ENCODE peak calls at places on chromosomes 5 and 9, in five cellular contexts. One of them, this sample, is unnamed.

GRCh38 chr5:78243639-78244038 is 50.9 kb downstream of the AP3B1 start:
- DNase-seq in hepatic stellate cell: peak
- DNase-seq in activated CD4-positive, alpha-beta T cell treated with anti-CD3 and anti-CD28 coated beads, Interleukin-2, amount 50 U/mL, for 4 hours: no peak
- DNase-seq in NCI-H524 treated with DMSO at 0.1 percent for 48 hours: no peak
- DNase-seq in activated effector memory CD4-positive, alpha-beta T cell treated with anti-CD3 and anti-CD28 coated beads, Interleukin-2, amount 50 U/mL, for 16 hours: no peak
- DNase-seq in this sample: peak

GRCh38 chr9:12697719-12698118 is 4.5 kb downstream of the TYRP1 start:
- DNase-seq in hepatic stellate cell: no peak
- DNase-seq in activated CD4-positive, alpha-beta T cell treated with anti-CD3 and anti-CD28 coated beads, Interleukin-2, amount 50 U/mL, for 4 hours: no peak
- DNase-seq in NCI-H524 treated with DMSO at 0.1 percent for 48 hours: no peak
- DNase-seq in activated effector memory CD4-positive, alpha-beta T cell treated with anti-CD3 and anti-CD28 coated beads, Interleukin-2, amount 50 U/mL, for 16 hours: no peak
- DNase-seq in this sample: no peak

GRCh38 chr5:37657046-37657445 is 182.8 kb downstream of the GDNF start:
- DNase-seq in hepatic stellate cell: no peak
- DNase-seq in activated CD4-positive, alpha-beta T cell treated with anti-CD3 and anti-CD28 coated beads, Interleukin-2, amount 50 U/mL, for 4 hours: no peak
- DNase-seq in NCI-H524 treated with DMSO at 0.1 percent for 48 hours: no peak
- DNase-seq in activated effector memory CD4-positive, alpha-beta T cell treated with anti-CD3 and anti-CD28 coated beads, Interleukin-2, amount 50 U/mL, for 16 hours: no peak
- DNase-seq in this sample: no peak

GRCh38 chr5:78361226-78361993 is 993 bp downstream of the SCAMP1 start:
- DNase-seq in hepatic stellate cell: peak
- DNase-seq in activated CD4-positive, alpha-beta T cell treated with anti-CD3 and anti-CD28 coated beads, Interleukin-2, amount 50 U/mL, for 4 hours: no peak
- DNase-seq in NCI-H524 treated with DMSO at 0.1 percent for 48 hours: peak
- DNase-seq in activated effector memory CD4-positive, alpha-beta T cell treated with anti-CD3 and anti-CD28 coated beads, Interleukin-2, amount 50 U/mL, for 16 hours: no peak
- DNase-seq in this sample: peak

GRCh38 chr5:82591021-82591515 is 312.9 kb upstream of the RPS23 start:
- DNase-seq in hepatic stellate cell: no peak
- DNase-seq in activated CD4-positive, alpha-beta T cell treated with anti-CD3 and anti-CD28 coated beads, Interleukin-2, amount 50 U/mL, for 4 hours: no peak
- DNase-seq in NCI-H524 treated with DMSO at 0.1 percent for 48 hours: no peak
- DNase-seq in activated effector memory CD4-positive, alpha-beta T cell treated with anti-CD3 and anti-CD28 coated beads, Interleukin-2, amount 50 U/mL, for 16 hours: no peak
- DNase-seq in this sample: no peak

GRCh38 chr9:126695186-126696090 is 81.7 kb downstream of the LMX1B start:
- DNase-seq in hepatic stellate cell: no peak
- DNase-seq in activated CD4-positive, alpha-beta T cell treated with anti-CD3 and anti-CD28 coated beads, Interleukin-2, amount 50 U/mL, for 4 hours: no peak
- DNase-seq in NCI-H524 treated with DMSO at 0.1 percent for 48 hours: no peak
- DNase-seq in activated effector memory CD4-positive, alpha-beta T cell treated with anti-CD3 and anti-CD28 coated beads, Interleukin-2, amount 50 U/mL, for 16 hours: no peak
- DNase-seq in this sample: no peak

GRCh38 chr9:95644377-95644776 is 127.6 kb upstream of the PTCH1 start:
- DNase-seq in hepatic stellate cell: no peak
- DNase-seq in activated CD4-positive, alpha-beta T cell treated with anti-CD3 and anti-CD28 coated beads, Interleukin-2, amount 50 U/mL, for 4 hours: no peak
- DNase-seq in NCI-H524 treated with DMSO at 0.1 percent for 48 hours: no peak
- DNase-seq in activated effector memory CD4-positive, alpha-beta T cell treated with anti-CD3 and anti-CD28 coated beads, Interleukin-2, amount 50 U/mL, for 16 hours: no peak
- DNase-seq in this sample: no peak

GRCh38 chr9:125585503-125586172 is 121.4 kb downstream of the MAPKAP1 start:
- DNase-seq in hepatic stellate cell: no peak
- DNase-seq in activated CD4-positive, alpha-beta T cell treated with anti-CD3 and anti-CD28 coated beads, Interleukin-2, amount 50 U/mL, for 4 hours: no peak
- DNase-seq in NCI-H524 treated with DMSO at 0.1 percent for 48 hours: no peak
- DNase-seq in activated effector memory CD4-positive, alpha-beta T cell treated with anti-CD3 and anti-CD28 coated beads, Interleukin-2, amount 50 U/mL, for 16 hours: no peak
- DNase-seq in this sample: no peak

GRCh38 chr9:107863406-107863805 is 373.8 kb upstream of the KLF4 start:
- DNase-seq in hepatic stellate cell: no peak
- DNase-seq in activated CD4-positive, alpha-beta T cell treated with anti-CD3 and anti-CD28 coated beads, Interleukin-2, amount 50 U/mL, for 4 hours: no peak
- DNase-seq in NCI-H524 treated with DMSO at 0.1 percent for 48 hours: no peak
- DNase-seq in activated effector memory CD4-positive, alpha-beta T cell treated with anti-CD3 and anti-CD28 coated beads, Interleukin-2, amount 50 U/mL, for 16 hours: no peak
- DNase-seq in this sample: no peak

GRCh38 chr5:60177596-60177995 is 284.1 kb upstream of the PDE4D start:
- DNase-seq in hepatic stellate cell: no peak
- DNase-seq in activated CD4-positive, alpha-beta T cell treated with anti-CD3 and anti-CD28 coated beads, Interleukin-2, amount 50 U/mL, for 4 hours: no peak
- DNase-seq in NCI-H524 treated with DMSO at 0.1 percent for 48 hours: no peak
- DNase-seq in activated effector memory CD4-positive, alpha-beta T cell treated with anti-CD3 and anti-CD28 coated beads, Interleukin-2, amount 50 U/mL, for 16 hours: no peak
- DNase-seq in this sample: peak

GRCh38 chr5:111563041-111563822 is 50.9 kb upstream of the STARD4 start:
- DNase-seq in hepatic stellate cell: no peak
- DNase-seq in activated CD4-positive, alpha-beta T cell treated with anti-CD3 and anti-CD28 coated beads, Interleukin-2, amount 50 U/mL, for 4 hours: no peak
- DNase-seq in NCI-H524 treated with DMSO at 0.1 percent for 48 hours: no peak
- DNase-seq in activated effector memory CD4-positive, alpha-beta T cell treated with anti-CD3 and anti-CD28 coated beads, Interleukin-2, amount 50 U/mL, for 16 hours: no peak
- DNase-seq in this sample: no peak

GRCh38 chr5:149273237-149273636 is 1.6 kb downstream of the AFAP1L1 start:
- DNase-seq in hepatic stellate cell: no peak
- DNase-seq in activated CD4-positive, alpha-beta T cell treated with anti-CD3 and anti-CD28 coated beads, Interleukin-2, amount 50 U/mL, for 4 hours: no peak
- DNase-seq in NCI-H524 treated with DMSO at 0.1 percent for 48 hours: no peak
- DNase-seq in activated effector memory CD4-positive, alpha-beta T cell treated with anti-CD3 and anti-CD28 coated beads, Interleukin-2, amount 50 U/mL, for 16 hours: no peak
- DNase-seq in this sample: no peak

GRCh38 chr9:129900263-129901041 is 65.2 kb downstream of the USP20 start:
- DNase-seq in hepatic stellate cell: no peak
- DNase-seq in activated CD4-positive, alpha-beta T cell treated with anti-CD3 and anti-CD28 coated beads, Interleukin-2, amount 50 U/mL, for 4 hours: no peak
- DNase-seq in NCI-H524 treated with DMSO at 0.1 percent for 48 hours: no peak
- DNase-seq in activated effector memory CD4-positive, alpha-beta T cell treated with anti-CD3 and anti-CD28 coated beads, Interleukin-2, amount 50 U/mL, for 16 hours: no peak
- DNase-seq in this sample: no peak

GRCh38 chr5:134948929-134949328 is 18.8 kb upstream of the CATSPER3 start:
- DNase-seq in hepatic stellate cell: no peak
- DNase-seq in activated CD4-positive, alpha-beta T cell treated with anti-CD3 and anti-CD28 coated beads, Interleukin-2, amount 50 U/mL, for 4 hours: no peak
- DNase-seq in NCI-H524 treated with DMSO at 0.1 percent for 48 hours: no peak
- DNase-seq in activated effector memory CD4-positive, alpha-beta T cell treated with anti-CD3 and anti-CD28 coated beads, Interleukin-2, amount 50 U/mL, for 16 hours: no peak
- DNase-seq in this sample: peak

GRCh38 chr9:99556998-99557397 is 264.7 kb upstream of the NR4A3 start:
- DNase-seq in hepatic stellate cell: no peak
- DNase-seq in activated CD4-positive, alpha-beta T cell treated with anti-CD3 and anti-CD28 coated beads, Interleukin-2, amount 50 U/mL, for 4 hours: no peak
- DNase-seq in NCI-H524 treated with DMSO at 0.1 percent for 48 hours: no peak
- DNase-seq in activated effector memory CD4-positive, alpha-beta T cell treated with anti-CD3 and anti-CD28 coated beads, Interleukin-2, amount 50 U/mL, for 16 hours: no peak
- DNase-seq in this sample: no peak

GRCh38 chr5:133844836-133845235 is 123.6 kb downstream of the C5orf15 start:
- DNase-seq in hepatic stellate cell: no peak
- DNase-seq in activated CD4-positive, alpha-beta T cell treated with anti-CD3 and anti-CD28 coated beads, Interleukin-2, amount 50 U/mL, for 4 hours: no peak
- DNase-seq in NCI-H524 treated with DMSO at 0.1 percent for 48 hours: no peak
- DNase-seq in activated effector memory CD4-positive, alpha-beta T cell treated with anti-CD3 and anti-CD28 coated beads, Interleukin-2, amount 50 U/mL, for 16 hours: peak
- DNase-seq in this sample: no peak

GRCh38 chr5:88666761-88667186 is 216.2 kb downstream of the MEF2C start:
- DNase-seq in hepatic stellate cell: no peak
- DNase-seq in activated CD4-positive, alpha-beta T cell treated with anti-CD3 and anti-CD28 coated beads, Interleukin-2, amount 50 U/mL, for 4 hours: no peak
- DNase-seq in NCI-H524 treated with DMSO at 0.1 percent for 48 hours: no peak
- DNase-seq in activated effector memory CD4-positive, alpha-beta T cell treated with anti-CD3 and anti-CD28 coated beads, Interleukin-2, amount 50 U/mL, for 16 hours: no peak
- DNase-seq in this sample: no peak

GRCh38 chr5:1294839-1295649 is at the start of gene TERT:
- DNase-seq in hepatic stellate cell: no peak
- DNase-seq in activated CD4-positive, alpha-beta T cell treated with anti-CD3 and anti-CD28 coated beads, Interleukin-2, amount 50 U/mL, for 4 hours: peak
- DNase-seq in NCI-H524 treated with DMSO at 0.1 percent for 48 hours: no peak
- DNase-seq in activated effector memory CD4-positive, alpha-beta T cell treated with anti-CD3 and anti-CD28 coated beads, Interleukin-2, amount 50 U/mL, for 16 hours: peak
- DNase-seq in this sample: no peak

GRCh38 chr9:95217936-95218335 is 99.6 kb downstream of the FANCC start:
- DNase-seq in hepatic stellate cell: no peak
- DNase-seq in activated CD4-positive, alpha-beta T cell treated with anti-CD3 and anti-CD28 coated beads, Interleukin-2, amount 50 U/mL, for 4 hours: no peak
- DNase-seq in NCI-H524 treated with DMSO at 0.1 percent for 48 hours: no peak
- DNase-seq in activated effector memory CD4-positive, alpha-beta T cell treated with anti-CD3 and anti-CD28 coated beads, Interleukin-2, amount 50 U/mL, for 16 hours: no peak
- DNase-seq in this sample: no peak

GRCh38 chr9:75935606-75936005 is 45.1 kb downstream of the PCSK5 start:
- DNase-seq in hepatic stellate cell: no peak
- DNase-seq in activated CD4-positive, alpha-beta T cell treated with anti-CD3 and anti-CD28 coated beads, Interleukin-2, amount 50 U/mL, for 4 hours: no peak
- DNase-seq in NCI-H524 treated with DMSO at 0.1 percent for 48 hours: no peak
- DNase-seq in activated effector memory CD4-positive, alpha-beta T cell treated with anti-CD3 and anti-CD28 coated beads, Interleukin-2, amount 50 U/mL, for 16 hours: no peak
- DNase-seq in this sample: no peak

GRCh38 chr5:67548520-67549262 is 352.1 kb upstream of the CD180 start:
- DNase-seq in hepatic stellate cell: no peak
- DNase-seq in activated CD4-positive, alpha-beta T cell treated with anti-CD3 and anti-CD28 coated beads, Interleukin-2, amount 50 U/mL, for 4 hours: no peak
- DNase-seq in NCI-H524 treated with DMSO at 0.1 percent for 48 hours: no peak
- DNase-seq in activated effector memory CD4-positive, alpha-beta T cell treated with anti-CD3 and anti-CD28 coated beads, Interleukin-2, amount 50 U/mL, for 16 hours: no peak
- DNase-seq in this sample: no peak

GRCh38 chr9:106862946-106863740 is at the start of gene ZNF462:
- DNase-seq in hepatic stellate cell: peak
- DNase-seq in activated CD4-positive, alpha-beta T cell treated with anti-CD3 and anti-CD28 coated beads, Interleukin-2, amount 50 U/mL, for 4 hours: no peak
- DNase-seq in NCI-H524 treated with DMSO at 0.1 percent for 48 hours: no peak
- DNase-seq in activated effector memory CD4-positive, alpha-beta T cell treated with anti-CD3 and anti-CD28 coated beads, Interleukin-2, amount 50 U/mL, for 16 hours: no peak
- DNase-seq in this sample: peak

GRCh38 chr9:111163738-111164399 is 125.6 kb upstream of the LPAR1 start:
- DNase-seq in hepatic stellate cell: no peak
- DNase-seq in activated CD4-positive, alpha-beta T cell treated with anti-CD3 and anti-CD28 coated beads, Interleukin-2, amount 50 U/mL, for 4 hours: no peak
- DNase-seq in NCI-H524 treated with DMSO at 0.1 percent for 48 hours: no peak
- DNase-seq in activated effector memory CD4-positive, alpha-beta T cell treated with anti-CD3 and anti-CD28 coated beads, Interleukin-2, amount 50 U/mL, for 16 hours: no peak
- DNase-seq in this sample: no peak

GRCh38 chr5:115946655-115947054 is 15.6 kb upstream of the LVRN start:
- DNase-seq in hepatic stellate cell: no peak
- DNase-seq in activated CD4-positive, alpha-beta T cell treated with anti-CD3 and anti-CD28 coated beads, Interleukin-2, amount 50 U/mL, for 4 hours: no peak
- DNase-seq in NCI-H524 treated with DMSO at 0.1 percent for 48 hours: no peak
- DNase-seq in activated effector memory CD4-positive, alpha-beta T cell treated with anti-CD3 and anti-CD28 coated beads, Interleukin-2, amount 50 U/mL, for 16 hours: no peak
- DNase-seq in this sample: no peak

GRCh38 chr5:163504091-163504931 is 1.1 kb upstream of the MAT2B start:
- DNase-seq in hepatic stellate cell: peak
- DNase-seq in activated CD4-positive, alpha-beta T cell treated with anti-CD3 and anti-CD28 coated beads, Interleukin-2, amount 50 U/mL, for 4 hours: peak
- DNase-seq in NCI-H524 treated with DMSO at 0.1 percent for 48 hours: no peak
- DNase-seq in activated effector memory CD4-positive, alpha-beta T cell treated with anti-CD3 and anti-CD28 coated beads, Interleukin-2, amount 50 U/mL, for 16 hours: peak
- DNase-seq in this sample: no peak

GRCh38 chr9:138097501-138097991 is 220.0 kb downstream of the CACNA1B start:
- DNase-seq in hepatic stellate cell: no peak
- DNase-seq in activated CD4-positive, alpha-beta T cell treated with anti-CD3 and anti-CD28 coated beads, Interleukin-2, amount 50 U/mL, for 4 hours: no peak
- DNase-seq in NCI-H524 treated with DMSO at 0.1 percent for 48 hours: no peak
- DNase-seq in activated effector memory CD4-positive, alpha-beta T cell treated with anti-CD3 and anti-CD28 coated beads, Interleukin-2, amount 50 U/mL, for 16 hours: peak
- DNase-seq in this sample: no peak

GRCh38 chr5:135162661-135163265 is 128.7 kb upstream of the PITX1 start:
- DNase-seq in hepatic stellate cell: no peak
- DNase-seq in activated CD4-positive, alpha-beta T cell treated with anti-CD3 and anti-CD28 coated beads, Interleukin-2, amount 50 U/mL, for 4 hours: no peak
- DNase-seq in NCI-H524 treated with DMSO at 0.1 percent for 48 hours: no peak
- DNase-seq in activated effector memory CD4-positive, alpha-beta T cell treated with anti-CD3 and anti-CD28 coated beads, Interleukin-2, amount 50 U/mL, for 16 hours: no peak
- DNase-seq in this sample: no peak